ENCODE peak calls at places on chromosomes 16 and 17, in five cellular contexts. F is endothelial cell of umbilical vein, J is mammary epithelial cell, G is fibroblast of lung, S is neural progenitor cell. E is an unnamed sample. For H3K4me1, the result is how much of the 10 kb centered on the place peaks cover.

GRCh38 chr17:50170662-50171370 is 5.0 kb downstream of the SGCA start:
- DNase-seq in J (peak), G (no peak), S (no peak), F (no peak), E (no peak)

GRCh38 chr16:75029854-75030253 is 31.0 kb downstream of the ZNRF1 start:
- DNase-seq in G (peak), J (peak), F (no peak), S (no peak), E (peak)

GRCh38 chr17:7220593-7221280 is 999 bp downstream of the ACADVL start:
- DNase-seq in J (peak), S (peak), G (peak), F (peak), E (peak)

GRCh38 chr17:40319651-40320550 is 10.9 kb downstream of the RARA start:
- DNase-seq in J (no peak), S (no peak), G (no peak), F (no peak), E (peak)

GRCh38 chr16:17327671-17328335 is 143.0 kb downstream of the XYLT1 start:
- DNase-seq in G (no peak), F (no peak), J (no peak), S (no peak), E (no peak)

GRCh38 chr16:29789775-29790182 is 772 bp upstream of the KIF22 start:
- DNase-seq in F (no peak), J (no peak), S (no peak), G (no peak), E (no peak)

GRCh38 chr17:69066482-69066881 is 5.8 kb upstream of the ABCA9 start:
- DNase-seq in G (no peak), S (no peak), J (no peak), F (no peak), E (no peak)

GRCh38 chr16:82050909-82051357 is 15.9 kb downstream of the HSD17B2 start:
- DNase-seq in J (no peak), G (no peak), F (no peak), S (no peak), E (no peak)

GRCh38 chr17:44925731-44926697 is 10.7 kb upstream of the GFAP start:
- DNase-seq in G (no peak), J (no peak), F (no peak), S (no peak), E (no peak)

GRCh38 chr16:50301626-50302471 is 35.5 kb downstream of the ADCY7 start:
- DNase-seq in S (no peak), F (no peak), J (peak), G (peak), E (peak)

GRCh38 chr17:75153854-75154194 is 488 bp downstream of the JPT1 start:
- DNase-seq in J (no peak), F (peak), S (no peak), G (no peak), E (peak)

GRCh38 chr17:72122668-72123495 is 2.1 kb downstream of the SOX9 start:
- DNase-seq in G (peak), J (peak), F (no peak), S (peak), E (peak)

GRCh38 chr16:9097266-9098219 is 6.1 kb downstream of the HAPSTR1 start:
- DNase-seq in J (no peak), S (peak), G (no peak), F (no peak), E (no peak)

GRCh38 chr16:87583453-87584131 is 18.7 kb upstream of the JPH3 start:
- DNase-seq in G (peak), S (no peak), F (peak), J (no peak), E (peak)

GRCh38 chr17:50264263-50265113 is 9.8 kb upstream of the TMEM92 start:
- DNase-seq in G (no peak), S (peak), F (no peak), J (no peak), E (peak)

GRCh38 chr17:17842111-17842876 is 5.5 kb upstream of the SREBF1 start:
- DNase-seq in S (no peak), F (no peak), G (no peak), J (no peak), E (no peak)

GRCh38 chr17:17841620-17842025 is 4.8 kb upstream of the SREBF1 start:
- DNase-seq in F (no peak), S (no peak), G (no peak), J (no peak), E (no peak)

GRCh38 chr17:17844500-17844899 is 7.7 kb upstream of the SREBF1 start:
- DNase-seq in S (no peak), J (no peak), F (no peak), G (no peak), E (no peak)

GRCh38 chr17:17844079-17844478 is 7.3 kb upstream of the SREBF1 start:
- DNase-seq in G (no peak), S (no peak), J (no peak), F (no peak), E (no peak)

DNA sequence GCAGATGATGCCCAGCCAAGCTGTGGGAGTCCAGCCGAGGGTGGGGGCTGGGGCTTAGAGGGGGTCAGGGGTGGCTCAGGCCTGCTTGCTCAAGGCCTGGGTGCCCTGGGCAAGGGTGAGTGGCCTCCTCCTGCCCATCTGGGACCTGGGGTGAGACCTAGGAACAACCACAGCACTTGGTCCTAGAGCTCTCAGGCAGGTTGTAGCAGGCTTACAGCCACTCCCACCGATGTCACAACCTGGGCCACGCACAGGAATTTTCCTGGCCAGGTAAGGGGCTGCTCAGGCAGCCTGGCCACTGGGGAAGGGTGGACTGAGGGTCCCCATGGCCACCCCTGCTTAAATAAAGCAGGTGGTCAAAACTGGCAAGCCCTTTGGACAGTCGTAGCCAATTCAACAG is 6.3 kb upstream of the SREBF1 start:
- DNase-seq in J (no peak), F (no peak), S (no peak), G (no peak), E (no peak)
- H3K4me1 ChIP-seq in J (half or more), F (under half), S (under half), G (under half), E (under half)

DNA sequence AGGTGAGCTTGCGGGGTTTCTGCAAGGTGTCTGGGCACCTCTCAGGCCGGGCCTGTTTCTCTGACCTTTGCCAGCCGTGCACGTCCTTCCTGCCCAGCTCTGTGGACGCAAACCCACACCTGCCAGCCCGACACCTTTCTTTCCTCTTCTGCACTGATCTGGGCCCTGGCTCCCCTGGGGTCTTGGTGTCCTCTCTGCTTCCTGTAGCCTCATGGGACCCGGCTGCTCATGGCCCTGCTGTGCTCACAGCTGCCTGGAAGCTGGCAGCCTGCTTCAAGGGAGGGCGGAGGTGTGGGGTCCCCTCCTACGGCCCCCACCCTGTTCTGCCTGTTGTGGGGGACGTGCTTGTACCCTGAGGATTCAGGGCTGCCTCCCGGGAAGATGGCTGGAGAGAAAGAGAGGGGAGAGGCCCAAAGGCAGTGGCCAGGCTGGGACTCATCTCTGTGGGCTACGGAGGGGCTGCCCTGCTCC is 342.4 kb downstream of the SEC14L1 start:
- DNase-seq in J (no peak), G (no peak), S (no peak), F (no peak), E (no peak)
- TF ChIP-seq EZH2 in J (no peak), G (no peak), S (no peak), F (no peak), E (no peak)

GRCh38 chr17:48909796-48910195 is 1.6 kb downstream of the UBE2Z start:
- DNase-seq in J (peak), G (no peak), S (no peak), F (peak), E (peak)

GRCh38 chr17:48908047-48908843 is at the start of gene UBE2Z:
- DNase-seq in J (peak), G (peak), S (peak), F (peak), E (peak)

GRCh38 chr17:48912476-48912875 is 4.3 kb downstream of the UBE2Z start:
- DNase-seq in J (no peak), F (no peak), G (no peak), S (no peak), E (peak)

GRCh38 chr17:48908853-48909394 is 717 bp downstream of the UBE2Z start:
- DNase-seq in S (peak), F (peak), G (peak), J (peak), E (peak)

GRCh38 chr17:48910370-48910769 is 2.2 kb downstream of the UBE2Z start:
- DNase-seq in S (no peak), G (no peak), J (peak), F (no peak), E (no peak)
- H3K4me1 ChIP-seq in S (under half), G (under half), J (under half), F (under half), E (half or more)

DNA sequence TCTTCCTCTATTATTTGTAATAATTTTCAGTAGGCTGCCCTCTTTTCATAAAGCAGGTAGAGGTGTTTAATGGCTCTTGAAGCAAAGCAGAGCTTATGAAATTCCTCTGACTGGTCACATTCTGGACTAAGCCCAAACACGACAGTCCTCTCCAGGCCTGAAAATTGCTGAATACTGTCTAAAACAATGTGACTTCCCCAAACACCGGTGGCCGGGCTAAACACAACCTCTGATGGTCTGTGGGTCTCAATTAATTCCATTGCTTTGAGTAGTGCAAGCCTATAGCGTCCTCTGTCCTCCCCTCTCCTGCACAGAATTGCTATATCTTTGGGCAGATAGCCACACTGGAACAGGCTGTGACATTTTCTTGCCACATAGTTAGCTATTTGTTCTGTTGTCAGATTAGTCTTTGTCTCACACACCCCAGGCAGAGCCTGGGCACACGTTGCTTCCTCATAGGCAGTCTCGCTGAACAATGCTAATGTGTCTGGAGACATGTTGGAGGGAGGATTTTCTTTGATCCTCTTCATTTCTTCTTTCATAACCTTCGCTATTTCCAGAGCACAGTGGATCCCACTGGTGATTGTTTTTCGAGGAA is 10.8 kb upstream of the SLFN12L start:
- DNase-seq in J (no peak), F (no peak), G (no peak), S (no peak), E (no peak)
- TF ChIP-seq EZH2 in J (no peak), F (no peak), G (no peak), S (no peak), E (no peak)

GRCh38 chr17:21287703-21288449 is 3.4 kb downstream of the MAP2K3 start:
- DNase-seq in S (no peak), J (peak), F (peak), G (peak), E (peak)
- H3K4me1 ChIP-seq in S (under half), J (under half), F (under half), G (under half), E (under half)

GRCh38 chr17:39165178-39165843 is 650 bp downstream of the ARL5C start:
- DNase-seq in F (no peak), G (no peak), J (no peak), S (peak), E (peak)
- TF ChIP-seq EZH2 in F (peak), G (peak), J (no peak), S (peak), E (no peak)

DNA sequence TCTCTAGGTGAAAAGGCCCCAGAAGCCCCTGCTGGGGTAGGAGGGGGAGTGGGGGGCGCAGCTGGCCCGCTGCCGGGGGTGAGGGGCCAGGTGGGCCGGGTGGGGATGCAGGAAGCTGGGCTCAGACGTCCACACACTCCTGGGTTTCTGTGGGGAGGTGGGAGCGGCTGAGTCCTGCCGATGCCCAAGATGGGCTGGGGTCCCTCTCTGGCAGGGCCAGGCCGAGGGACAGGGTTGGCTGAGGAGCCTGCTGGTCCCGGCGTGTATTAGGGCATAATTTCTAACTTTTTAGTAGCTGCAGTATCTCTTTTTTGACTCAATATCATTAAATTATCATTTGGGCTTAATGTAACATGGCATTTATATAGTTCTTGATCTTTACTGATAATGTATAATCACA is 121.4 kb upstream of the CORO6 start:
- DNase-seq in S (no peak), F (no peak), G (no peak), J (no peak), E (no peak)
- H3K4me1 ChIP-seq in S (under half), F (under half), G (under half), J (under half), E (under half)